ENCODE peak calls at places on chromosomes 4 and X, in seven cellular contexts. One of them, this sample, is unnamed.
A peak's percentile ranks its signal among the peaks of the same experiment; 100 is the strongest.

GRCh38 chr4:93779228-93779627 is 49.3 kb upstream of the ATOH1 start:
- DNase-seq in fibroblast of villous mesenchyme: no peak
- DNase-seq in left ventricle myocardium inferior: no peak
- DNase-seq in GM12865: no peak
- DNase-seq in endothelial cell: no peak
- DNase-seq in upper lobe of right lung: no peak
- DNase-seq in fibroblast of lung: no peak
- DNase-seq in this sample: no peak

GRCh38 chr4:133147365-133147821 is 1.7 kb upstream of the PCDH10 start:
- DNase-seq in fibroblast of villous mesenchyme: no peak
- DNase-seq in left ventricle myocardium inferior: no peak
- DNase-seq in GM12865: no peak
- DNase-seq in endothelial cell: peak; percentile 12
- DNase-seq in upper lobe of right lung: no peak
- DNase-seq in fibroblast of lung: no peak
- DNase-seq in this sample: peak; percentile 59

GRCh38 chrX:9171841-9172240 is 137.9 kb upstream of the FAM9B start:
- DNase-seq in fibroblast of villous mesenchyme: no peak
- DNase-seq in left ventricle myocardium inferior: no peak
- DNase-seq in GM12865: no peak
- DNase-seq in endothelial cell: no peak
- DNase-seq in upper lobe of right lung: no peak
- DNase-seq in fibroblast of lung: peak; percentile 61
- DNase-seq in this sample: no peak

GRCh38 chr4:45063166-45063565 is 336.8 kb upstream of the GNPDA2 start:
- DNase-seq in fibroblast of villous mesenchyme: no peak
- DNase-seq in left ventricle myocardium inferior: no peak
- DNase-seq in GM12865: no peak
- DNase-seq in endothelial cell: no peak
- DNase-seq in upper lobe of right lung: no peak
- DNase-seq in fibroblast of lung: no peak
- DNase-seq in this sample: no peak

GRCh38 chrX:87578978-87579377 is 61.4 kb downstream of the KLHL4 start:
- DNase-seq in fibroblast of villous mesenchyme: no peak
- DNase-seq in left ventricle myocardium inferior: no peak
- DNase-seq in GM12865: no peak
- DNase-seq in endothelial cell: no peak
- DNase-seq in upper lobe of right lung: no peak
- DNase-seq in fibroblast of lung: peak; percentile 21
- DNase-seq in this sample: no peak

GRCh38 chr4:141352775-141353544 is 132.3 kb downstream of the ZNF330 start:
- DNase-seq in fibroblast of villous mesenchyme: peak; percentile 74
- DNase-seq in left ventricle myocardium inferior: no peak
- DNase-seq in GM12865: no peak
- DNase-seq in endothelial cell: no peak
- DNase-seq in upper lobe of right lung: no peak
- DNase-seq in fibroblast of lung: peak; percentile 54
- DNase-seq in this sample: no peak

GRCh38 chr4:76550966-76551780 is 116.1 kb downstream of the SHROOM3 start:
- DNase-seq in fibroblast of villous mesenchyme: no peak
- DNase-seq in left ventricle myocardium inferior: no peak
- DNase-seq in GM12865: no peak
- DNase-seq in endothelial cell: no peak
- DNase-seq in upper lobe of right lung: no peak
- DNase-seq in fibroblast of lung: no peak
- DNase-seq in this sample: no peak

GRCh38 chrX:65838674-65839073 is 171.2 kb downstream of the MSN start:
- DNase-seq in fibroblast of villous mesenchyme: no peak
- DNase-seq in left ventricle myocardium inferior: no peak
- DNase-seq in GM12865: no peak
- DNase-seq in endothelial cell: no peak
- DNase-seq in upper lobe of right lung: no peak
- DNase-seq in fibroblast of lung: no peak
- DNase-seq in this sample: no peak

GRCh38 chrX:57583477-57583876 is 8.3 kb upstream of the ZXDB start:
- DNase-seq in fibroblast of villous mesenchyme: no peak
- DNase-seq in left ventricle myocardium inferior: no peak
- DNase-seq in GM12865: no peak
- DNase-seq in endothelial cell: no peak
- DNase-seq in upper lobe of right lung: no peak
- DNase-seq in fibroblast of lung: no peak
- DNase-seq in this sample: no peak

GRCh38 chr4:138062929-138063328 is 179.2 kb downstream of the SLC7A11 start:
- DNase-seq in fibroblast of villous mesenchyme: no peak
- DNase-seq in left ventricle myocardium inferior: no peak
- DNase-seq in GM12865: no peak
- DNase-seq in endothelial cell: peak; percentile 22
- DNase-seq in upper lobe of right lung: no peak
- DNase-seq in fibroblast of lung: peak; percentile 31
- DNase-seq in this sample: no peak

GRCh38 chr4:121799888-121800501 is 1.1 kb upstream of the EXOSC9 start:
- DNase-seq in fibroblast of villous mesenchyme: no peak
- DNase-seq in left ventricle myocardium inferior: no peak
- DNase-seq in GM12865: no peak
- DNase-seq in endothelial cell: no peak
- DNase-seq in upper lobe of right lung: no peak
- DNase-seq in fibroblast of lung: no peak
- DNase-seq in this sample: no peak

GRCh38 chr4:23061431-23061830 is 368.7 kb downstream of the GBA3 start:
- DNase-seq in fibroblast of villous mesenchyme: no peak
- DNase-seq in left ventricle myocardium inferior: no peak
- DNase-seq in GM12865: no peak
- DNase-seq in endothelial cell: no peak
- DNase-seq in upper lobe of right lung: no peak
- DNase-seq in fibroblast of lung: no peak
- DNase-seq in this sample: no peak

GRCh38 chr4:76200771-76201224 is 12.8 kb downstream of the SCARB2 start:
- DNase-seq in fibroblast of villous mesenchyme: no peak
- DNase-seq in left ventricle myocardium inferior: no peak
- DNase-seq in GM12865: peak; percentile 18
- DNase-seq in endothelial cell: no peak
- DNase-seq in upper lobe of right lung: no peak
- DNase-seq in fibroblast of lung: no peak
- DNase-seq in this sample: no peak

GRCh38 chrX:154750301-154751120 is at the start of gene GAB3:
- DNase-seq in fibroblast of villous mesenchyme: no peak
- DNase-seq in left ventricle myocardium inferior: peak; percentile 52
- DNase-seq in GM12865: peak; percentile 63
- DNase-seq in endothelial cell: peak; percentile 23
- DNase-seq in upper lobe of right lung: peak; percentile 75
- DNase-seq in fibroblast of lung: peak; percentile 30
- DNase-seq in this sample: no peak

GRCh38 chrX:40170830-40171512 is 73.2 kb upstream of the BCOR start:
- DNase-seq in fibroblast of villous mesenchyme: peak; percentile 70
- DNase-seq in left ventricle myocardium inferior: no peak
- DNase-seq in GM12865: peak; percentile 60
- DNase-seq in endothelial cell: no peak
- DNase-seq in upper lobe of right lung: no peak
- DNase-seq in fibroblast of lung: no peak
- DNase-seq in this sample: peak; percentile 65

GRCh38 chr4:175999944-176000343 is 65.7 kb upstream of the WDR17 start:
- DNase-seq in fibroblast of villous mesenchyme: no peak
- DNase-seq in left ventricle myocardium inferior: no peak
- DNase-seq in GM12865: no peak
- DNase-seq in endothelial cell: no peak
- DNase-seq in upper lobe of right lung: no peak
- DNase-seq in fibroblast of lung: no peak
- DNase-seq in this sample: no peak

GRCh38 chrX:14095702-14096101 is 66.0 kb upstream of the GEMIN8 start:
- DNase-seq in fibroblast of villous mesenchyme: peak; percentile 62
- DNase-seq in left ventricle myocardium inferior: no peak
- DNase-seq in GM12865: peak; percentile 57
- DNase-seq in endothelial cell: peak; percentile 33
- DNase-seq in upper lobe of right lung: no peak
- DNase-seq in fibroblast of lung: peak; percentile 57
- DNase-seq in this sample: no peak

GRCh38 chr4:182655321-182655720 is 261.9 kb downstream of the DCTD start:
- DNase-seq in fibroblast of villous mesenchyme: no peak
- DNase-seq in left ventricle myocardium inferior: no peak
- DNase-seq in GM12865: no peak
- DNase-seq in endothelial cell: no peak
- DNase-seq in upper lobe of right lung: no peak
- DNase-seq in fibroblast of lung: no peak
- DNase-seq in this sample: no peak

GRCh38 chr4:94256833-94257232 is 49.2 kb downstream of the SMARCAD1 start:
- DNase-seq in fibroblast of villous mesenchyme: no peak
- DNase-seq in left ventricle myocardium inferior: no peak
- DNase-seq in GM12865: no peak
- DNase-seq in endothelial cell: no peak
- DNase-seq in upper lobe of right lung: no peak
- DNase-seq in fibroblast of lung: peak; percentile 19
- DNase-seq in this sample: no peak

GRCh38 chrX:140292188-140292587 is 212.7 kb downstream of the SOX3 start:
- DNase-seq in fibroblast of villous mesenchyme: no peak
- DNase-seq in left ventricle myocardium inferior: no peak
- DNase-seq in GM12865: no peak
- DNase-seq in endothelial cell: no peak
- DNase-seq in upper lobe of right lung: no peak
- DNase-seq in fibroblast of lung: no peak
- DNase-seq in this sample: no peak

GRCh38 chr4:142901166-142901662 is 55.1 kb upstream of the INPP4B start:
- DNase-seq in fibroblast of villous mesenchyme: no peak
- DNase-seq in left ventricle myocardium inferior: no peak
- DNase-seq in GM12865: no peak
- DNase-seq in endothelial cell: no peak
- DNase-seq in upper lobe of right lung: no peak
- DNase-seq in fibroblast of lung: peak; percentile 29
- DNase-seq in this sample: no peak

GRCh38 chr4:1898681-1899080 is 27.5 kb downstream of the NSD2 start:
- DNase-seq in fibroblast of villous mesenchyme: no peak
- DNase-seq in left ventricle myocardium inferior: no peak
- DNase-seq in GM12865: peak; percentile 10
- DNase-seq in endothelial cell: no peak
- DNase-seq in upper lobe of right lung: no peak
- DNase-seq in fibroblast of lung: no peak
- DNase-seq in this sample: no peak

GRCh38 chr4:125750827-125751466 is 436.2 kb downstream of the FAT4 start:
- DNase-seq in fibroblast of villous mesenchyme: peak; percentile 65
- DNase-seq in left ventricle myocardium inferior: no peak
- DNase-seq in GM12865: no peak
- DNase-seq in endothelial cell: peak; percentile 47
- DNase-seq in upper lobe of right lung: no peak
- DNase-seq in fibroblast of lung: peak; percentile 69
- DNase-seq in this sample: no peak

GRCh38 chr4:125750399-125750798 is 435.6 kb downstream of the FAT4 start:
- DNase-seq in fibroblast of villous mesenchyme: no peak
- DNase-seq in left ventricle myocardium inferior: no peak
- DNase-seq in GM12865: no peak
- DNase-seq in endothelial cell: no peak
- DNase-seq in upper lobe of right lung: no peak
- DNase-seq in fibroblast of lung: no peak
- DNase-seq in this sample: no peak

GRCh38 chr4:125744891-125745364 is 430.2 kb downstream of the FAT4 start:
- DNase-seq in fibroblast of villous mesenchyme: no peak
- DNase-seq in left ventricle myocardium inferior: no peak
- DNase-seq in GM12865: no peak
- DNase-seq in endothelial cell: no peak
- DNase-seq in upper lobe of right lung: no peak
- DNase-seq in fibroblast of lung: no peak
- DNase-seq in this sample: no peak

DNA sequence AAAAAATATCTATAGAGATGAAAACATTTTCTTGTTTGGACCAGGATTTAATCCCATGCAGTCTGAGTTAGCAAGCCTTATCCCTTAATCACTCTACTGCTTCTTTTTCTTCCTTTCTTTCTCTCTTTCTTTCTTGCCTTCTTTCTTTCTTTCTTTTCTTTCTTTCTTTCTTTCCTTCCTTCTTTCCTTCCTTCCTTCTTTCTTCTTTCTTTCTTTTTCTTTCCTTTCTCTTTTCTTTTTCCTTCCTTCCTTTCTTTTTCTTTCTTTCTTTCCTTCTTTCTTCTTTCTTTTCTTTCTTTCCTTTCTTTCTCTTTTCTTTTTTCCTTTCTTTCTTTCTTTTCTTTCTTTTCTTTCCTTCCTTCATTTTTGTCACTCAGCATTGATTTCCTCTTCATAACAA is 434.6 kb downstream of the FAT4 start:
- DNase-seq in fibroblast of villous mesenchyme: no peak
- DNase-seq in left ventricle myocardium inferior: no peak
- DNase-seq in GM12865: no peak
- DNase-seq in endothelial cell: no peak
- DNase-seq in upper lobe of right lung: no peak
- DNase-seq in fibroblast of lung: no peak
- DNase-seq in this sample: no peak
- TF ChIP-seq CTCF in fibroblast of villous mesenchyme: no peak
- TF ChIP-seq CTCF in left ventricle myocardium inferior: no peak
- TF ChIP-seq CTCF in GM12865: no peak
- TF ChIP-seq CTCF in endothelial cell: no peak
- TF ChIP-seq CTCF in upper lobe of right lung: no peak
- TF ChIP-seq CTCF in fibroblast of lung: no peak
- TF ChIP-seq CTCF in this sample: no peak

DNA sequence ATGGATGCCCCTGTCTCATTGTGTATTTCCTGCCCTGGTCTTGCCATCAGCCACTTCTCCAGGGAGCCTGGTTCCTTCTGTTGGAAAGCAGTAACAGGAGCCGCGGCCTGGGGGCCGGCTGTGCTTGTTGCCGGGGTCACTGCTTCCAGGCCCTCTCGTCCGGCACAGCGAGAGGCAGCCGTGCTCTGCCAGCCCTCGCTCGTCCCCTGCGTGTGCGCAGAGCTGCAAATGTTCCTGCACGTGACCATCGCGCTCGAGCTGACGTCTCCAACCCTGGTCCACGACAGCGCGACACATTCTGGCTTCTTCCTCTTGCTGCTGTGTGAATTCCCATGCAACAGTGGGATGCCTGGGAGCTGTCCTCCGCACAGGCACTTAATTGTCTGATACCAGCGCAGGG is 12.2 kb downstream of the PDE6B start:
- DNase-seq in fibroblast of villous mesenchyme: no peak
- DNase-seq in left ventricle myocardium inferior: no peak
- DNase-seq in GM12865: no peak
- DNase-seq in endothelial cell: no peak
- DNase-seq in upper lobe of right lung: no peak
- DNase-seq in fibroblast of lung: no peak
- DNase-seq in this sample: no peak
- TF ChIP-seq CTCF in fibroblast of villous mesenchyme: no peak
- TF ChIP-seq CTCF in left ventricle myocardium inferior: no peak
- TF ChIP-seq CTCF in GM12865: no peak
- TF ChIP-seq CTCF in endothelial cell: no peak
- TF ChIP-seq CTCF in upper lobe of right lung: no peak
- TF ChIP-seq CTCF in fibroblast of lung: no peak
- TF ChIP-seq CTCF in this sample: no peak

GRCh38 chr4:184474261-184475095 is at the start of gene IRF2:
- DNase-seq in fibroblast of villous mesenchyme: peak; percentile 99
- DNase-seq in left ventricle myocardium inferior: peak; percentile 98
- DNase-seq in GM12865: peak; percentile 100
- DNase-seq in endothelial cell: peak; percentile 91
- DNase-seq in upper lobe of right lung: peak; percentile 99
- DNase-seq in fibroblast of lung: peak; percentile 98
- DNase-seq in this sample: peak; percentile 98
- TF ChIP-seq CTCF in fibroblast of villous mesenchyme: no peak
- TF ChIP-seq CTCF in left ventricle myocardium inferior: peak; percentile 41
- TF ChIP-seq CTCF in GM12865: no peak
- TF ChIP-seq CTCF in endothelial cell: no peak
- TF ChIP-seq CTCF in upper lobe of right lung: no peak
- TF ChIP-seq CTCF in fibroblast of lung: no peak
- TF ChIP-seq CTCF in this sample: no peak

DNA sequence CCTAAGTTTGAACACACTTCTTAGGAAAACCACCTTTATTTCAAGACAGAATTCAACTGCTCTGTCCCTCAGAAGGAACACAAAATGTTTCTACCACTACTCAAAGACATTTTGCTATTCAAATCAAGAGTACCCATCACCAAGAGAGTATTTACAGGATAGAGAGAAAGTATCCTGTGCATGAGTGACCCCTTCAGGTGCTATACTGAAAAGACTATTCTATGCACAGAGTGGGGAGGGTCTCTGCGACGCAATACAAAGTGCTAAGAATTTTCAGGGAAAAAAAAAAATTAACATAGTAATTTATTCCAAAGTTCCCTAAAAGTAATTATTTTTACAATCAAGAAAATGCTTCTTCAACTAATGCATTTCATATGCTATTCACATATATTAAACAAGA is 346.4 kb upstream of the FAM241A start:
- DNase-seq in fibroblast of villous mesenchyme: no peak
- DNase-seq in left ventricle myocardium inferior: no peak
- DNase-seq in GM12865: no peak
- DNase-seq in endothelial cell: no peak
- DNase-seq in upper lobe of right lung: no peak
- DNase-seq in fibroblast of lung: no peak
- DNase-seq in this sample: no peak
- TF ChIP-seq CTCF in fibroblast of villous mesenchyme: peak; percentile 50
- TF ChIP-seq CTCF in left ventricle myocardium inferior: no peak
- TF ChIP-seq CTCF in GM12865: no peak
- TF ChIP-seq CTCF in endothelial cell: no peak
- TF ChIP-seq CTCF in upper lobe of right lung: no peak
- TF ChIP-seq CTCF in fibroblast of lung: no peak
- TF ChIP-seq CTCF in this sample: no peak

This sample was measured in coronary artery.